ENCODE peak calls at places on chromosomes 6 and 20, in four cellular contexts. One of them, this sample, is unnamed.

GRCh38 chr6:89562114-89562815 is 76.3 kb downstream of the LYRM2 start:
- DNase-seq in neuronal stem cell: no peak
- DNase-seq in Peyer's patch: no peak
- DNase-seq in G401: peak; percentile 84
- DNase-seq in this sample: no peak

GRCh38 chr6:11491998-11492397 is 45.6 kb upstream of the TMEM170B start:
- DNase-seq in neuronal stem cell: no peak
- DNase-seq in Peyer's patch: no peak
- DNase-seq in G401: no peak
- DNase-seq in this sample: no peak

GRCh38 chr20:47999166-47999565 is 213.9 kb upstream of the SULF2 start:
- DNase-seq in neuronal stem cell: no peak
- DNase-seq in Peyer's patch: no peak
- DNase-seq in G401: no peak
- DNase-seq in this sample: no peak

GRCh38 chr6:33683051-33683571 is 28.4 kb downstream of the UQCC2 start:
- DNase-seq in neuronal stem cell: no peak
- DNase-seq in Peyer's patch: no peak
- DNase-seq in G401: no peak
- DNase-seq in this sample: no peak

GRCh38 chr6:36350681-36351091 is 14.0 kb upstream of the BNIP5 start:
- DNase-seq in neuronal stem cell: no peak
- DNase-seq in Peyer's patch: no peak
- DNase-seq in G401: no peak
- DNase-seq in this sample: no peak

GRCh38 chr6:100228437-100229424 is 234.7 kb upstream of the MCHR2 start:
- DNase-seq in neuronal stem cell: peak; percentile 74
- DNase-seq in Peyer's patch: peak; percentile 80
- DNase-seq in G401: peak; percentile 9
- DNase-seq in this sample: peak; percentile 30

GRCh38 chr6:317452-318144 is 25.3 kb downstream of the DUSP22 start:
- DNase-seq in neuronal stem cell: no peak
- DNase-seq in Peyer's patch: no peak
- DNase-seq in G401: no peak
- DNase-seq in this sample: no peak

GRCh38 chr6:87907521-87907920 is 140.1 kb upstream of the SPACA1 start:
- DNase-seq in neuronal stem cell: no peak
- DNase-seq in Peyer's patch: no peak
- DNase-seq in G401: no peak
- DNase-seq in this sample: no peak

GRCh38 chr6:104959453-104959858 is 2.5 kb downstream of the LIN28B start:
- DNase-seq in neuronal stem cell: no peak
- DNase-seq in Peyer's patch: no peak
- DNase-seq in G401: no peak
- DNase-seq in this sample: no peak

GRCh38 chr20:63081351-63081750 is 74.6 kb upstream of the BHLHE23 start:
- DNase-seq in neuronal stem cell: no peak
- DNase-seq in Peyer's patch: peak; percentile 13
- DNase-seq in G401: no peak
- DNase-seq in this sample: peak; percentile 8

GRCh38 chr20:54025166-54025835 is 45.1 kb downstream of the BCAS1 start:
- DNase-seq in neuronal stem cell: no peak
- DNase-seq in Peyer's patch: no peak
- DNase-seq in G401: no peak
- DNase-seq in this sample: no peak